ENCODE peak calls at places on chromosome 20, in five cellular contexts. D is heart left ventricle, F is ovary, V is A549, A is right lobe of liver. K is an unnamed sample.

GRCh38 chr20:17171750-17172149 is 55.1 kb upstream of the PCSK2 start:
- DNase-seq in V (no peak), A (no peak), D (no peak), F (no peak), K (no peak)

GRCh38 chr20:63594043-63594561 is 20.1 kb upstream of the HELZ2 start:
- DNase-seq in D (peak), F (no peak), A (no peak), V (no peak), K (peak)

GRCh38 chr20:41632896-41633295 is 14.7 kb upstream of the CHD6 start:
- DNase-seq in D (no peak), F (no peak), V (no peak), A (no peak), K (no peak)

GRCh38 chr20:62433655-62434054 is 6.3 kb upstream of the RBBP8NL start:
- DNase-seq in V (no peak), F (no peak), A (no peak), D (no peak), K (no peak)

GRCh38 chr20:16273812-16274560 is 299.3 kb downstream of the KIF16B start:
- DNase-seq in D (no peak), A (no peak), F (no peak), V (no peak), K (no peak)

GRCh38 chr20:47886454-47887041 is 101.3 kb upstream of the SULF2 start:
- DNase-seq in D (no peak), A (peak), F (no peak), V (no peak), K (no peak)

GRCh38 chr20:11917663-11918062 is at the start of gene BTBD3:
- DNase-seq in A (no peak), V (no peak), F (no peak), D (peak), K (no peak)

GRCh38 chr20:37081717-37082289 is 14.0 kb downstream of the RBL1 start:
- DNase-seq in D (no peak), A (no peak), V (no peak), F (no peak), K (no peak)

GRCh38 chr20:58661298-58662141 is 10.4 kb downstream of the STX16 start:
- DNase-seq in F (no peak), D (no peak), A (no peak), V (no peak), K (no peak)

GRCh38 chr20:47799116-47799715 is 13.9 kb upstream of the SULF2 start:
- DNase-seq in F (no peak), A (no peak), V (no peak), D (no peak), K (no peak)

GRCh38 chr20:32830437-32830836 is 10.7 kb downstream of the MAPRE1 start:
- DNase-seq in V (no peak), F (no peak), A (no peak), D (no peak), K (no peak)

GRCh38 chr20:63117661-63118302 is 98.1 kb downstream of the YTHDF1 start:
- DNase-seq in A (no peak), D (peak), F (no peak), V (no peak), K (no peak)

GRCh38 chr20:63968928-63969760 is 586 bp downstream of the ZNF512B start:
- DNase-seq in F (peak), D (peak), A (peak), V (no peak), K (no peak)

GRCh38 chr20:3239867-3240775 is 1.1 kb upstream of the SLC4A11 start:
- DNase-seq in A (no peak), F (no peak), D (no peak), V (no peak), K (no peak)

GRCh38 chr20:51752343-51752951 is 15.7 kb downstream of the ATP9A start:
- DNase-seq in F (no peak), A (no peak), D (no peak), V (peak), K (peak)

GRCh38 chr20:53900380-53900999 is 169.9 kb downstream of the BCAS1 start:
- DNase-seq in F (no peak), A (no peak), D (no peak), V (peak), K (no peak)

GRCh38 chr20:59560588-59561227 is 43.6 kb upstream of the PHACTR3 start:
- DNase-seq in A (no peak), D (no peak), V (peak), F (no peak), K (no peak)

GRCh38 chr20:33664762-33665144 is 2.0 kb upstream of the ACTL10 start:
- DNase-seq in D (peak), F (no peak), A (no peak), V (no peak), K (no peak)

GRCh38 chr20:41136695-41137411 is 490 bp upstream of the PLCG1 start:
- DNase-seq in D (peak), A (peak), V (peak), F (peak), K (peak)

GRCh38 chr20:59616306-59616705 is 12.0 kb downstream of the PHACTR3 start:
- DNase-seq in D (no peak), F (no peak), A (no peak), V (no peak), K (no peak)

GRCh38 chr20:7848351-7848750 is 91.9 kb downstream of the HAO1 start:
- DNase-seq in F (no peak), A (no peak), D (no peak), V (no peak), K (no peak)

GRCh38 chr20:38547288-38547825 is 33.6 kb upstream of the ADIG start:
- DNase-seq in F (no peak), V (no peak), D (no peak), A (no peak), K (no peak)

GRCh38 chr20:61923371-61924166 is 142.1 kb downstream of the TAF4 start:
- DNase-seq in F (no peak), V (no peak), A (peak), D (peak), K (no peak)

GRCh38 chr20:37627060-37627766 is 66.6 kb upstream of the CTNNBL1 start:
- DNase-seq in F (peak), D (peak), A (no peak), V (no peak), K (peak)

GRCh38 chr20:38726849-38727601 is 2.7 kb downstream of the SLC32A1 start:
- DNase-seq in V (no peak), A (no peak), D (no peak), F (no peak), K (no peak)

GRCh38 chr20:48066256-48066655 is 281.0 kb upstream of the SULF2 start:
- DNase-seq in D (no peak), F (no peak), V (no peak), A (no peak), K (no peak)

GRCh38 chr20:58073945-58074920 is 154.2 kb downstream of the ANKRD60 start:
- DNase-seq in V (no peak), A (no peak), D (no peak), F (no peak), K (no peak)

GRCh38 chr20:10111144-10111771 is 76.5 kb downstream of the ANKEF1 start:
- DNase-seq in V (no peak), D (no peak), F (no peak), A (peak), K (no peak)

GRCh38 chr20:61520076-61520639 is 268.1 kb downstream of the CDH4 start:
- DNase-seq in F (no peak), D (no peak), A (no peak), V (no peak), K (no peak)

GRCh38 chr20:17227199-17227535 is 327 bp downstream of the PCSK2 start:
- DNase-seq in F (no peak), A (no peak), V (no peak), D (no peak), K (no peak)

GRCh38 chr20:9244811-9245210 is 175.9 kb downstream of the PLCB4 start:
- DNase-seq in F (no peak), A (no peak), D (no peak), V (no peak), K (no peak)

GRCh38 chr20:50919567-50919966 is 11.7 kb downstream of the ADNP start:
- DNase-seq in A (no peak), D (no peak), V (no peak), F (peak), K (no peak)

GRCh38 chr20:24994186-24994465 is 1.6 kb upstream of the APMAP start:
- DNase-seq in A (no peak), F (no peak), D (no peak), V (no peak), K (no peak)

GRCh38 chr20:62226707-62227590 is 6.9 kb upstream of the HRH3 start:
- DNase-seq in F (no peak), V (no peak), D (no peak), A (no peak), K (no peak)

GRCh38 chr20:24977797-24978196 is 14.8 kb downstream of the APMAP start:
- DNase-seq in V (no peak), F (no peak), A (peak), D (no peak), K (no peak)

GRCh38 chr20:36260316-36260715 is 24.0 kb downstream of the AAR2 start:
- DNase-seq in A (no peak), V (no peak), D (no peak), F (no peak), K (no peak)

GRCh38 chr20:651713-652610 is 1.0 kb downstream of the SRXN1 start:
- DNase-seq in F (peak), A (no peak), D (no peak), V (no peak), K (no peak)

GRCh38 chr20:653110-653589 is at the start of gene SRXN1:
- DNase-seq in F (peak), V (peak), D (peak), A (peak), K (peak)

GRCh38 chr20:652611-653109 is 340 bp downstream of the SRXN1 start:
- DNase-seq in V (no peak), D (peak), A (peak), F (no peak), K (no peak)

GRCh38 chr20:654427-654770 is 1.4 kb upstream of the SRXN1 start:
- DNase-seq in A (no peak), V (no peak), F (no peak), D (no peak), K (no peak)

GRCh38 chr20:653590-654426 is 808 bp upstream of the SRXN1 start:
- DNase-seq in V (no peak), A (no peak), D (no peak), F (no peak), K (no peak)
- TF ChIP-seq POLR2A in V (peak), A (no peak), D (no peak), F (peak), K (peak)

GRCh38 chr20:14566505-14566904 is 229.1 kb upstream of the FLRT3 start:
- DNase-seq in D (no peak), F (no peak), A (no peak), V (no peak), K (no peak)

GRCh38 chr20:14556206-14556605 is 218.8 kb upstream of the FLRT3 start:
- DNase-seq in V (no peak), A (no peak), F (no peak), D (no peak), K (no peak)

GRCh38 chr20:14562976-14563375 is 225.6 kb upstream of the FLRT3 start:
- DNase-seq in V (no peak), F (no peak), A (no peak), D (no peak), K (no peak)

DNA sequence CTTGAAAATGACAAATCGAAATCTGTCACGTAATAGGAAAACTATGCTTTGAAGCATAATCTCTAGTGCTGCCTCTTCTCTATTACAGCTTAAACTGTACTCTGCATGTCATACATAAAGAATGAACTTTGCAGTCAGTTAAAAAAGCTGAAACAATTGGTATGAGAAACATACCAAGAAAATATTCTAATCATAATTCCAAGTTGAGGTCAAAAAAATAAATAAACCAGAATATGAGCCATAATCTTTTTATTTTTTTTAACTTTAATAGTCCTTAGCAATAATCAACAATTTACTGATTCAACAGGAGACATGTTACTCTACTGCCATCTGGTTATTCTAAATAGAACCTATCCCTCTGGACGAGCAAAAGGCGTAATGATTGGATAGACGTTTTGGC is 224.3 kb upstream of the FLRT3 start:
- DNase-seq in V (no peak), D (no peak), F (no peak), A (no peak), K (no peak)
- TF ChIP-seq POLR2A in V (no peak), D (no peak), F (no peak), A (no peak), K (no peak)

GRCh38 chr20:6388666-6389197 is 265.9 kb upstream of the FERMT1 start:
- DNase-seq in A (no peak), D (no peak), F (no peak), V (no peak), K (no peak)
- TF ChIP-seq POLR2A in A (no peak), D (no peak), F (no peak), V (no peak), K (no peak)

GRCh38 chr20:31564284-31564683 is 40.8 kb upstream of the ID1 start:
- DNase-seq in V (no peak), A (no peak), F (no peak), D (no peak), K (no peak)
- TF ChIP-seq POLR2A in V (no peak), A (no peak), F (no peak), D (no peak), K (no peak)

DNA sequence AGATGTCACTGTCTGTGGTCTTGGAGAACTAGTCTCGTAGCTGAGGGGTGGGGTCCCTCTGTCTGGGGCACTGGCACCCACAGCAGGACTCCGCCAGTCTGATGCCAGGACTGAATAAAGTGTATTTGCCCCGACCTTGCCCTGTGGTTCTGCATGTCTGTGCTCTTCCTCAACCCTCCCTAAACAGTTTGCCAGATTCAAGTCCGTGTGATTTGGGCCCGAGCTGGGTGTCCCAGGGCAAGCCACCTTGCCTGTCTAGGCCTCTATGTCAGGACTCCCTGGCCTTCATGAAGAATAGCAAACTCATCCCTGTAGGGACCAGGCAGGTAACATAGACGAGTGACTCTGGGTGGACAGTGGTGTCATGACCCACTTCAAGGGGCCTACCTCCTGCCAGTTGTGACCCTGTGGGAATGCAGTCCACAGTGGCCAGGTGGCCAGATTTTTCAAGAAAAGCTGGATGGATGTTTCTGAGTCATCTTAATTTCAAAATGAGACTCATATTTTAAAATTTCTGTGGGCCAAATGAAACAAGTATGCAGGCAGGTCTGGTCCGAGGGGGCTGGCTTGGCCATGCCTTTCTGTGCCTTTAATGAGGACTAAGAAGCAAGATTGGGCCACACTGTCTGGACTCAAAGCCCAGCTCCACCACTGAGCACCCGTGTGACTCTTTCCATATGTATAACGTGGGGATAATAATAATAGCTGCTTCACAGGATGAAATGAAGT is 3.4 kb downstream of the SOX12 start:
- DNase-seq in A (no peak), D (no peak), F (no peak), V (no peak), K (no peak)
- TF ChIP-seq POLR2A in A (no peak), D (no peak), F (no peak), V (peak), K (no peak)

DNA sequence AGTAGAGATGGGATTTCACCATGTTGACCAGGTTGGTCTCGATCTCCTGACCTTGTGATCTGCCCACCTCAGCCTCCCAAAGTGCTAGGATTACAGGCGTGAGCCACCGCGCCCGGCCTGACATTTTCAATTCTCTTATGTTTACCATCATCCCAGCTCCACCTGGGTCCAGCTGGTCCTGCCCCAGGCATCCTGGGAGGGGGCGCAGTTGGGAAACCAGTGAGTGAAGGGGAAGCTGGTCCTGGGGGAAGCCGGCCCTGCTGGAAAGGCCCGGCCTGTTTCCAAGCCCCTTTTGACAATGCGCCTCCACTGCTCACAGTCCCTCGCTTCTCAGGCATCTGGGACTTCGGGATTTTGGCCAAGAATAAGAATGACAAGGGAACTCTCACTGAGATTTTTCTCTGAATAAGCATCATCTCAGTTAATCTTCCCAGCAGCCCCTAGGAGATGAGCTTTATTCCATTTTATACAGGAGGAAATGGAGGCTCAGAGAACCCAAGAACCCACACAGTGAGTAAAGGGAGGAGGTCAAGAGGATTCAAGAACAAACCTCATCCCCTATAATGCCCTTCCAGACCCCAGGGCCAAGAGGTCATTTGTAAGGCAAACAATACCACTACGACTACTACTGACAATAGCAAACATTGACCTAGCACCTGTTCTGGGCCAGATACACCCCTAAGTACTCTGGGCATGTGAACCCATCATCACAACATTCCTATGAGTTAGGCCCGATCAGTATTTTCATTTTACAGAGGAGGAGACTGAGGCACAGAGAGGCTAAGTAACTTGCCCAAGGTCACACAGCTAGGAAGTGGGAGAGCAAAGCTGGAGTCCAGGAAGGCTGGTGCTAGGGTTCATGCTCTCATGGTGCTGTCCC is 14.0 kb downstream of the SLC13A3 start:
- DNase-seq in A (no peak), F (no peak), D (no peak), V (no peak), K (no peak)
- TF ChIP-seq POLR2A in A (no peak), F (no peak), D (no peak), V (no peak), K (no peak)

GRCh38 chr20:5312518-5312917 is 4.2 kb downstream of the PROKR2 start:
- DNase-seq in A (no peak), F (no peak), D (no peak), V (no peak), K (no peak)
- TF ChIP-seq POLR2A in A (no peak), F (no peak), D (no peak), V (no peak), K (no peak)

DNA sequence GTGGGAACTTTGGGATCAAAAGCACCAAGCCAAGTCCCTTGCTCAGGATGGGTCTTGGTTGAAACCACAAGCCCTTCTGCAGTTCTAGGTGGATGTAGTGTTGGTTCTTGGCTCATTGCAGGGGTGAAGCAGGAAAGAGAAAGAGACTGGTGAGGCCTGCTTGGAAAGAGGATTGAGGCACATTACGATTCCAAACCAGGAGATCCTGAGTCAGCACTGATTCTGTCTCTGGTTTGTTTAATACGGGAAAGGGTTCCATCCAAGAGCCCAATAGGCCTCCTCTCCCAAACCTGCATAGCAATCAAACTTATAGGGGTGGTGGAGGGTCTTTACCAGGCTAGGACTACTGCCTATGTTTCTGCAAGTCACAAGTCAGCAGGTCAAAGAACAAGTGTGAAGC is 24.3 kb downstream of the NSFL1C start:
- DNase-seq in F (no peak), D (no peak), A (no peak), V (no peak), K (no peak)
- TF ChIP-seq POLR2A in F (no peak), D (no peak), A (no peak), V (no peak), K (no peak)

GRCh38 chr20:23565503-23566056 is 2.7 kb downstream of the CST9L start:
- DNase-seq in D (no peak), V (no peak), A (no peak), F (no peak), K (no peak)
- TF ChIP-seq POLR2A in D (no peak), V (no peak), A (no peak), F (no peak), K (no peak)